ENCODE peak calls at places on chromosomes 16 and 17, in seven cellular contexts. H, E, M, R, V, B and T are unnamed samples.

GRCh38 chr17:45242015-45242414 is 19.9 kb downstream of the SPATA32 start:
- DNase-seq in B (no peak), M (no peak), R (no peak), V (no peak), E (no peak), H (no peak), T (no peak)

GRCh38 chr17:8223356-8224063 is 13.1 kb upstream of the AURKB start:
- DNase-seq in R (peak; percentile 48), M (peak; percentile 75), E (no peak), H (no peak), V (peak; percentile 70), B (no peak), T (peak; percentile 76)

GRCh38 chr16:50202926-50203624 is 50.0 kb downstream of the TENT4B start:
- DNase-seq in B (peak; percentile 62), V (peak; percentile 81), R (peak; percentile 76), H (no peak), E (peak; percentile 86), M (no peak), T (no peak)

GRCh38 chr16:62194828-62195227 is 158.6 kb upstream of the CDH8 start:
- DNase-seq in H (no peak), V (no peak), E (no peak), B (no peak), R (no peak), M (no peak), T (no peak)

GRCh38 chr16:47726031-47726675 is 265.0 kb downstream of the PHKB start:
- DNase-seq in M (no peak), H (no peak), V (no peak), R (no peak), E (no peak), B (no peak), T (no peak)

GRCh38 chr16:5502467-5502869 is 404.9 kb upstream of the EEF2KMT start:
- DNase-seq in V (peak; percentile 30), H (no peak), B (no peak), E (peak; percentile 5), M (no peak), R (peak; percentile 11), T (no peak)

GRCh38 chr17:59680314-59680713 is 26.9 kb downstream of the PTRH2 start:
- DNase-seq in H (no peak), R (no peak), E (no peak), M (no peak), B (no peak), V (no peak), T (no peak)

GRCh38 chr16:9260665-9261064 is 169.2 kb downstream of the HAPSTR1 start:
- DNase-seq in V (peak; percentile 14), R (no peak), E (no peak), H (no peak), M (peak; percentile 21), B (no peak), T (no peak)

GRCh38 chr17:10046786-10047609 is 141.9 kb upstream of the RCVRN start:
- DNase-seq in R (no peak), E (no peak), H (no peak), V (no peak), B (no peak), M (no peak), T (no peak)

GRCh38 chr17:69555056-69555455 is 140.6 kb downstream of the MAP2K6 start:
- DNase-seq in H (no peak), R (no peak), V (no peak), B (no peak), E (no peak), M (no peak), T (no peak)

GRCh38 chr16:49490321-49490705 is 116.7 kb downstream of the C16orf78 start:
- DNase-seq in E (no peak), H (no peak), M (no peak), V (no peak), R (no peak), B (no peak), T (peak; percentile 8)

GRCh38 chr17:21676281-21677111 is 15.8 kb upstream of the KCNJ18 start:
- DNase-seq in H (no peak), E (no peak), M (no peak), B (no peak), R (no peak), V (no peak), T (no peak)

GRCh38 chr16:1823821-1824220 is 2.8 kb downstream of the HAGH start:
- DNase-seq in E (no peak), M (no peak), V (peak; percentile 80), B (no peak), R (peak; percentile 60), H (no peak), T (no peak)

GRCh38 chr17:57295526-57296023 is 39.3 kb downstream of the MSI2 start:
- DNase-seq in R (no peak), M (no peak), V (no peak), E (no peak), B (peak; percentile 80), H (no peak), T (no peak)

GRCh38 chr16:7363397-7364053 is 30.9 kb downstream of the RBFOX1 start:
- DNase-seq in E (no peak), B (no peak), R (no peak), M (peak; percentile 48), V (no peak), H (no peak), T (peak; percentile 86)

GRCh38 chr17:32660496-32660895 is 173.7 kb downstream of the CDK5R1 start:
- DNase-seq in H (no peak), V (no peak), B (no peak), E (no peak), R (no peak), M (no peak), T (no peak)

GRCh38 chr16:30953511-30954124 is 3.9 kb upstream of the SETD1A start:
- DNase-seq in V (peak; percentile 74), R (peak; percentile 49), E (peak; percentile 16), B (peak; percentile 71), M (peak; percentile 53), H (peak; percentile 24), T (peak; percentile 81)

GRCh38 chr17:16440814-16441629 is 25.7 kb downstream of the TRPV2 start:
- DNase-seq in M (no peak), E (no peak), H (no peak), R (no peak), V (no peak), B (no peak), T (no peak)

GRCh38 chr16:6884002-6884401 is 448.6 kb upstream of the RBFOX1 start:
- DNase-seq in R (no peak), V (no peak), B (no peak), H (no peak), E (peak; percentile 26), M (no peak), T (no peak)

GRCh38 chr16:22664132-22664531 is 149.8 kb upstream of the HS3ST2 start:
- DNase-seq in R (no peak), M (no peak), V (no peak), E (no peak), B (no peak), H (no peak), T (no peak)

GRCh38 chr16:87489434-87490045 is 3.3 kb downstream of the ZCCHC14 start:
- DNase-seq in R (no peak), M (no peak), V (no peak), B (no peak), E (no peak), H (no peak), T (no peak)

GRCh38 chr17:31364012-31364411 is 27.5 kb upstream of the RAB11FIP4 start:
- DNase-seq in E (no peak), R (no peak), H (no peak), M (no peak), V (no peak), B (no peak), T (no peak)

GRCh38 chr17:32795339-32795979 is 81.5 kb downstream of the MYO1D start:
- DNase-seq in B (no peak), R (no peak), H (no peak), V (peak; percentile 22), M (no peak), E (no peak), T (no peak)

GRCh38 chr16:48901712-48902374 is 291.9 kb upstream of the N4BP1 start:
- DNase-seq in E (no peak), H (no peak), V (peak; percentile 23), R (no peak), B (peak; percentile 15), M (no peak), T (no peak)

GRCh38 chr17:17519886-17520285 is 23.7 kb upstream of the RASD1 start:
- DNase-seq in V (no peak), R (no peak), B (no peak), M (no peak), E (no peak), H (no peak), T (peak; percentile 5)

GRCh38 chr16:2852731-2853507 is 5.1 kb downstream of the PRSS22 start:
- DNase-seq in M (no peak), R (no peak), H (no peak), E (no peak), B (no peak), V (no peak), T (peak; percentile 38)

GRCh38 chr16:1781254-1781653 is 1.1 kb downstream of the SPSB3 start:
- DNase-seq in M (no peak), V (no peak), H (no peak), B (no peak), E (no peak), R (no peak), T (peak; percentile 18)

GRCh38 chr17:17971431-17972125 is 622 bp downstream of the TOM1L2 start:
- DNase-seq in H (no peak), B (no peak), V (peak; percentile 36), E (no peak), M (peak; percentile 67), R (peak; percentile 25), T (peak; percentile 83)

GRCh38 chr17:75832652-75833400 is 11.4 kb downstream of the UNC13D start:
- DNase-seq in E (no peak), H (no peak), M (no peak), R (no peak), V (peak; percentile 22), B (no peak), T (no peak)

GRCh38 chr17:63702223-63702577 is 2.3 kb upstream of the LIMD2 start:
- DNase-seq in R (no peak), B (no peak), M (no peak), H (no peak), V (no peak), E (no peak), T (no peak)

GRCh38 chr16:1614226-1615102 is 2.3 kb downstream of the CRAMP1 start:
- DNase-seq in H (no peak), M (peak; percentile 22), B (no peak), R (peak; percentile 58), V (peak; percentile 37), E (no peak), T (peak; percentile 68)

GRCh38 chr17:15920758-15921239 is 24.1 kb upstream of the ADORA2B start:
- DNase-seq in E (peak; percentile 95), V (no peak), H (no peak), R (peak; percentile 77), B (peak; percentile 60), M (no peak), T (no peak)

GRCh38 chr17:74429604-74430384 is 2.1 kb upstream of the GPRC5C start:
- DNase-seq in R (no peak), B (no peak), V (peak; percentile 42), M (peak; percentile 37), H (no peak), E (no peak), T (peak; percentile 83)

GRCh38 chr17:50831430-50832064 is 3.8 kb upstream of the WFIKKN2 start:
- DNase-seq in H (no peak), V (no peak), M (no peak), R (no peak), E (no peak), B (no peak), T (no peak)

GRCh38 chr16:9854665-9855064 is 327.6 kb downstream of the GRIN2A start:
- DNase-seq in E (no peak), H (no peak), R (no peak), B (no peak), V (no peak), M (peak; percentile 64), T (peak; percentile 61)

GRCh38 chr16:81823111-81823510 is 44.0 kb downstream of the PLCG2 start:
- DNase-seq in M (no peak), R (no peak), H (no peak), V (no peak), E (no peak), B (no peak), T (no peak)